ENCODE peak calls at places on chromosomes 6 and 20, in six cellular contexts. I is astrocyte, G is cardiac muscle cell, L is thoracic aorta, M is left ventricle myocardium inferior, F is ascending aorta. Y is an unnamed sample.

GRCh38 chr6:12538881-12539357 is 177.6 kb upstream of the PHACTR1 start:
- DNase-seq in I (peak), G (peak), L (no peak), M (peak), F (no peak), Y (peak)

GRCh38 chr6:72631480-72631879 is 9.6 kb downstream of the KCNQ5 start:
- DNase-seq in I (no peak), G (peak), L (no peak), M (no peak), F (no peak), Y (no peak)

GRCh38 chr6:17656092-17656491 is 50.6 kb downstream of the NUP153 start:
- DNase-seq in I (no peak), G (peak), L (no peak), M (no peak), F (no peak), Y (no peak)

GRCh38 chr6:163897030-163897429 is 482.5 kb downstream of the QKI start:
- DNase-seq in I (peak), G (peak), L (no peak), M (no peak), F (no peak), Y (no peak)

GRCh38 chr6:148231572-148231971 is 111.1 kb upstream of the SASH1 start:
- DNase-seq in I (peak), G (peak), L (no peak), M (no peak), F (no peak), Y (no peak)

GRCh38 chr6:43966374-43966658 is 160.9 kb downstream of the MRPL14 start:
- DNase-seq in I (no peak), G (no peak), L (no peak), M (no peak), F (no peak), Y (no peak)

GRCh38 chr6:125054331-125054730 is 92.1 kb downstream of the RNF217 start:
- DNase-seq in I (no peak), G (no peak), L (no peak), M (no peak), F (no peak), Y (no peak)

GRCh38 chr6:113875470-113875869 is 18.3 kb downstream of the MARCKS start:
- DNase-seq in I (peak), G (peak), L (no peak), M (no peak), F (no peak), Y (no peak)

GRCh38 chr6:126064994-126065401 is 78.7 kb downstream of the TRMT11 start:
- DNase-seq in I (peak), G (peak), L (no peak), M (no peak), F (no peak), Y (no peak)

GRCh38 chr20:5364136-5364821 is 47.5 kb upstream of the PROKR2 start:
- DNase-seq in I (no peak), G (no peak), L (no peak), M (no peak), F (no peak), Y (no peak)

GRCh38 chr20:58963060-58963584 is 17.9 kb upstream of the NELFCD start:
- DNase-seq in I (no peak), G (peak), L (no peak), M (no peak), F (no peak), Y (no peak)

GRCh38 chr20:59645761-59646171 is 41.4 kb downstream of the PHACTR3 start:
- DNase-seq in I (no peak), G (no peak), L (no peak), M (no peak), F (no peak), Y (peak)

GRCh38 chr20:44640522-44640921 is 11.0 kb downstream of the ADA start:
- DNase-seq in I (no peak), G (no peak), L (no peak), M (no peak), F (no peak), Y (no peak)

GRCh38 chr6:44339763-44340625 is 2.5 kb upstream of the SPATS1 start:
- DNase-seq in I (peak), G (no peak), L (no peak), M (no peak), F (no peak), Y (no peak)

GRCh38 chr6:27518881-27519795 is 46.2 kb upstream of the ZNF184 start:
- DNase-seq in I (peak), G (peak), L (no peak), M (peak), F (no peak), Y (no peak)

GRCh38 chr6:39188577-39188976 is 40.7 kb downstream of the KCNK5 start:
- DNase-seq in I (no peak), G (no peak), L (no peak), M (no peak), F (no peak), Y (no peak)

GRCh38 chr6:157962601-157963084 is 19.0 kb upstream of the SYNJ2 start:
- DNase-seq in I (peak), G (peak), L (no peak), M (no peak), F (no peak), Y (no peak)

GRCh38 chr6:4947716-4948115 is 56.1 kb downstream of the RPP40 start:
- DNase-seq in I (no peak), G (no peak), L (no peak), M (no peak), F (no peak), Y (no peak)

GRCh38 chr6:6366778-6367177 is 46.3 kb upstream of the F13A1 start:
- DNase-seq in I (no peak), G (no peak), L (no peak), M (no peak), F (no peak), Y (no peak)

GRCh38 chr20:57169162-57169561 is 97.3 kb downstream of the BMP7 start:
- DNase-seq in I (no peak), G (no peak), L (no peak), M (no peak), F (no peak), Y (no peak)

GRCh38 chr6:13484138-13484708 is 3.2 kb downstream of the GFOD1 start:
- DNase-seq in I (no peak), G (no peak), L (no peak), M (no peak), F (no peak), Y (no peak)

GRCh38 chr20:38296433-38296832 is 7.5 kb upstream of the BPI start:
- DNase-seq in I (no peak), G (no peak), L (no peak), M (no peak), F (no peak), Y (no peak)

GRCh38 chr20:24131281-24131680 is 142.7 kb upstream of the GGTLC1 start:
- DNase-seq in I (no peak), G (no peak), L (no peak), M (no peak), F (no peak), Y (no peak)

GRCh38 chr6:129186988-129187387 is 304.1 kb downstream of the LAMA2 start:
- DNase-seq in I (peak), G (peak), L (no peak), M (no peak), F (no peak), Y (no peak)

GRCh38 chr6:117951783-117952182 is 44.7 kb downstream of the SLC35F1 start:
- DNase-seq in I (no peak), G (no peak), L (no peak), M (no peak), F (no peak), Y (no peak)

GRCh38 chr6:118644007-118644406 is 7.4 kb downstream of the CEP85L start:
- DNase-seq in I (peak), G (no peak), L (no peak), M (no peak), F (no peak), Y (no peak)

GRCh38 chr6:165716886-165717285 is 53.8 kb upstream of the PDE10A start:
- DNase-seq in I (no peak), G (no peak), L (no peak), M (no peak), F (no peak), Y (no peak)

GRCh38 chr6:101284131-101284530 is 109.4 kb upstream of the GRIK2 start:
- DNase-seq in I (no peak), G (no peak), L (no peak), M (no peak), F (no peak), Y (no peak)
- TF ChIP-seq CTCF in I (no peak), G (no peak), L (no peak), M (no peak), F (no peak), Y (no peak)

DNA sequence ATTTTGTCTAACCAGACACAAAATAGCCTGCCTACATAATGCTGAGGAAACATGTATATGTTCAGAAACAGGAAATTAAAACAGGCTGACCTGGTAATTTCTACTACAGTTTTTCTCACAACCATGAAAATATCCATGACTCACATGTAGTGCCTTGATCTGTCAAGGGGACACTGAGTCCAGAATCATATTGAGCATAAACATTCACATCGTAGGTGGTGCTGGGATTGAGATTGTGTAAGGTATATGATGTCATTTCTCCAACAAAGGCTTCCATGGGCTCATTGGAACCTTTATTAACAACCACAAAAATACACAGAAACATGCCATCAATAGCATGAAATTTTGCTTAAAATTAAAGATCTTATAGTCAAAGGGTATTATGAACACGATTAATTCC is 80.9 kb downstream of the COL12A1 start:
- DNase-seq in I (no peak), G (no peak), L (no peak), M (no peak), F (no peak), Y (no peak)
- H3K27ac ChIP-seq in I (no peak), G (no peak), L (no peak), M (no peak), F (no peak), Y (no peak)

DNA sequence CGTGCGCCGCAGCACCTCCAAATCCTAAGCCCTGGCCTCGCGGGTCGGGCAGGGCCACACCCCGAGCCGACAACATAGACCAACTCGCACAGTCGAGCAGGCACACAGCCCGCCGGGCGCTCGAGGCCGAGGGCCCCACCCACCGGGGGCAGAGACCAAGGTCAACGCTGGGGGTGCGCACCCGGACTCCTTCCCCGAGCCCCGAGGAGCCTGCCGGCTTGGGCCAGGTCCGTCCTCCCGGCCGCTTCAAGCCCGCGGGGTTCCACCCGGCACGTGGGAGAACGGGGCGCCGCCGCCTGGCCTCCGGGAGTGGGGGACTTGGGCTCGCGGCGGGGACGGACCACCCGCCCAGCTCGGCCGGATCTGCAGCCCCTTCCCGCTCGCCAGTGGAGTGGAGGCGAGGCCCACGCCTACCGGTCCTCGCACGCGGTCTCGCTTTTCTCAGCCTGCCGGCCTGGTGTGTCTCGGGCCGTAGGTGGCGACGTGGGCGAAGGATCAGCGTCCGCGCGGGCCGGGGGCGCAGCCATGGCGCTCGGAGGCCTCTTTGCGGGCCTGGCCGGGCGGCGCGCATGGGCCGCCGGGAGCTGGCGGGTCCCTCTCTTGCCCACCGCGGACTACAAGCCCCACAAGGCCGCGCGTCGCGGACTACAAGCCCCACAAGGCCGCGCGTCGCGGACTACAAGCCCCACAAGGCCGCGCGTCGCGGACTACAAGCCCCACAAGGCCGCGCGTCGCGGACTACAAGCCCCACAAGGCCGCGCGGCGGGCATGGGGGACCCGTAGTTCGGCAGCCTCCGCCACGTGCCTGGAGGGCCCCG is at the start of gene UCKL1:
- DNase-seq in I (peak), G (peak), L (peak), M (peak), F (peak), Y (peak)
- TF ChIP-seq CTCF in I (no peak), G (no peak), L (no peak), M (peak), F (no peak), Y (no peak)

GRCh38 chr6:139425780-139426179 is 51.3 kb upstream of the CITED2 start:
- DNase-seq in I (peak), G (no peak), L (no peak), M (no peak), F (no peak), Y (no peak)
- H3K27ac ChIP-seq in I (no peak), G (no peak), L (no peak), M (no peak), F (no peak), Y (no peak)

DNA sequence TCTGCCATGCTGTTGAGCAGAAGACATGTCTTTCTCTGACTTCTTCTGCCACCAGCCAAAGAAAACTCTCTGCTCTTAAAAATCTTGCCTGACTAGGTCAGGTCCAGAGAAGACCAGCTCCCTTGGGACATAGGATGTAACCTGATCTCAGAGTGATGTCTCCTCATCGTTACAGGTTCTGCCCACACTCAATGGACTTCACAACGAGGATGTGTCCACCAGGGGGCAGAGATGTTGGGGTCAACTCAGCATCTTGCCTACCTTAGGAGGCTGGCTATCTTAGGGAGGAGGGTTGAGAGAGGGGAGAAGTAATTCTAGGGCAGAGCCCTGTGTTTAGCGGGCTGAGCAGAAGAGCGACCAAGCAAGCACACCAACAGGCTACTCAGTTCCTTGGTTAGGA is 207.6 kb upstream of the CDH4 start:
- DNase-seq in I (no peak), G (no peak), L (no peak), M (no peak), F (no peak), Y (no peak)
- TF ChIP-seq CTCF in I (no peak), G (no peak), L (no peak), M (no peak), F (no peak), Y (no peak)

DNA sequence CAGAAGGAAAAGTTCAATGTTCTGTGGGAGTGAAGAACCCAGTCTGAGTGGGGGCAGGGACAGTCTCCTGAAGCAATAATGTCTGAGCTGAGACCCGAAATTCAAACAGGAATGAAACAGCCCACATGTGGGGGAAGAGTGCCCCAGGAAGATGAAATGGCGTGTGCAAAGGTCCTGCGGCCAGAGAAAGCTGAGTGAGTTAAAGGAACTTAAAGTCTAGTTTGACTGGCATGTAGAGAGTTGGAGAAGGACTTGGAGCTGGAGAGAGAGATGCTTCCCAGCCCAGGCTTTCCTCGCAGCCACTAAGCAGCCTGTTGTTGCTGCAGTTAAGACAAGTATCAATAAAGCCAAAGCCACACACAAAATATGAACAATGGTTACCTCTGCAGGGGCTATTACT is 38.0 kb upstream of the MDGA1 start:
- DNase-seq in I (no peak), G (no peak), L (no peak), M (no peak), F (no peak), Y (no peak)
- H3K27ac ChIP-seq in I (no peak), G (no peak), L (no peak), M (no peak), F (no peak), Y (no peak)

GRCh38 chr20:49674383-49675352 is 39.0 kb downstream of the B4GALT5 start:
- DNase-seq in I (peak), G (peak), L (no peak), M (no peak), F (no peak), Y (no peak)
- TF ChIP-seq CTCF in I (no peak), G (peak), L (no peak), M (no peak), F (no peak), Y (no peak)

GRCh38 chr6:41735427-41736206 is at the start of gene TFEB:
- DNase-seq in I (peak), G (peak), L (peak), M (peak), F (peak), Y (peak)

GRCh38 chr6:41732601-41733348 is 2.6 kb downstream of the TFEB start:
- DNase-seq in I (no peak), G (no peak), L (no peak), M (no peak), F (no peak), Y (no peak)

GRCh38 chr6:41733349-41733706 is 2.1 kb downstream of the TFEB start:
- DNase-seq in I (no peak), G (no peak), L (no peak), M (no peak), F (no peak), Y (no peak)

GRCh38 chr6:41734666-41735426 is 562 bp downstream of the TFEB start:
- DNase-seq in I (peak), G (peak), L (peak), M (peak), F (peak), Y (peak)

DNA sequence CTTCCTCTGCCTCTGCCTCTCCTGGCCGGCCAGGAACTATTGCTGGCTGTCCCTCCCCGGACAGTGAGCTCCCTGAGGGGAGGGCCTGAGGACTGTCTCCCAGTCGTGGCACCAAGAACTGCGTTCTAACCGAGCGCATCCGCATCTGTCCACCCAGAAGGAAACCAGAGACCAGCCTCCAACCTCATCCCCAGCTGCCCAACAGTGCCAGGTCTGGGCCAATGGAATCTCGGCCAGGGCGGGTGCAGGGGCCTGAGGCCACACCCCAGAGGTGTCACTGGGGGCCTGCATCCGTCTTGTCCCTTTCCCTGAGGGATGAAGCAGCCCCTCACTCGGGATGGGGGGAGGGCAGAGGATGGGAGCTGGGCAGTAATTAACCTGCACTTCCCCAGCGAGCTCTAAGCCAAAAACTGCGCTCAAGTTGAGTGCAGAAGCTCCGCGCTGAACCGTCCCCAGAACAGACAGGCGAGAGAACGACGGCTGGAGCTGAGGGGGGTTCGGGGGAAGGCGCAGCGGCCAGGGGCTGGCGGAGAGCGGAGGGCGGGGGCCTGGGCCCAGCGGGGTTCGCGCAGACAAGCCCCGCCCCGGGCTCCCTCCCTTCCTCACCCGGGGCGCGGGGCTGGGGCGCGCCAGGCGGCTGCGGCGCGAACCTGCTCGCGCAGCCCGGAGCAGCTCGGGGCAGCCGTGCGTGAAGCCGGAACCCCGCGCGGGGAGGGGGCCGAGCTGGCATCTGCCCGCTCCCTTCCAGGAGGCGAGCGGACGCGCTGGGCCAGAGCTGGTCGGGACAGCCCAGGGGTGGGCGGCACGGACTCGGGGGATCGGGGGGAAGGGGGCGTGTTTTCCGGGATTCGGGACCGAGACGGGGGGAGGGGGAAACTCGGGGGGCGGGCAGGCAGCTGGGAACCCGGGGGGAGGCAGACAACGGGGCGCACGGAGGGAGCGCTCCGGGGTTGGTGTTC is 1.4 kb downstream of the TFEB start:
- DNase-seq in I (peak), G (peak), L (no peak), M (peak), F (peak), Y (no peak)
- H3K27ac ChIP-seq in I (peak), G (peak), L (peak), M (peak), F (peak), Y (peak)

DNA sequence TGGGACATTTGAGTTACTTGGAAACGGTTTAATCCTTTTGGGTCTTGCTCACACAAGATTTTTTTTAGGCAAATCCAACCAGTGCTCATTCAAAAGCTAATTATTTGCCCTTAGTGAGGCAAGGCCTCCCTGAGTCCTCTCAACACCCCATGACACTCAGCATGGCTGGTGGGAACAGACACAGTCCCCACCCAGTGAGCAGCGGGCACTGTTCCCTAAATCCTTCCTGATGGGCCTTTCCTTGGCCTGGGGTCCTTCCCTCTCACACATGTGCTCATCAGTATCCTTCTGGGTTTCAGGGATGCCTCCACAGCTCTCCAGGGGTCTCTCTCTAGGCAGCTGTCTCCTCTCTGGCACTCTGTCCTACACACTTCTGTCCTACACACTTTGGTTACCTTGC is 28.0 kb downstream of the PLAGL2 start:
- DNase-seq in I (no peak), G (no peak), L (no peak), M (no peak), F (no peak), Y (peak)
- TF ChIP-seq CTCF in I (no peak), G (no peak), L (no peak), M (no peak), F (no peak), Y (no peak)